ENCODE peak calls at places on chromosomes 16 and 17, in six cellular contexts. Q is neuronal stem cell, D is mesenchymal stem cell, M is H1, U is IMR-90, L is H9. G is an unnamed sample.

GRCh38 chr16:53502331-53503269 is at the start of gene AKTIP:
- DNase-seq in Q (peak; percentile 24), D (peak; percentile 53), M (peak; percentile 57), U (peak; percentile 52), L (peak; percentile 54), G (peak; percentile 62)

GRCh38 chr17:17360087-17360730 is 57.0 kb downstream of the NT5M start:
- DNase-seq in Q (no peak), D (no peak), M (no peak), U (no peak), L (no peak), G (no peak)

GRCh38 chr17:82663381-82664275 is 15.4 kb upstream of the WDR45B start:
- DNase-seq in Q (no peak), D (no peak), M (no peak), U (no peak), L (no peak), G (no peak)

GRCh38 chr17:6713918-6714271 is 726 bp upstream of the SLC13A5 start:
- DNase-seq in Q (peak; percentile 27), D (no peak), M (no peak), U (no peak), L (peak; percentile 65), G (peak; percentile 16)

GRCh38 chr16:48164907-48165715 is 9.3 kb upstream of the ABCC12 start:
- DNase-seq in Q (peak; percentile 77), D (peak; percentile 77), M (peak; percentile 89), U (peak; percentile 65), L (peak; percentile 87), G (peak; percentile 86)

GRCh38 chr16:64133396-64133795 is 988.5 kb downstream of the CDH11 start:
- DNase-seq in Q (no peak), D (no peak), M (no peak), U (no peak), L (no peak), G (no peak)

GRCh38 chr16:31875112-31875803 is 1.7 kb downstream of the ZNF267 start:
- DNase-seq in Q (no peak), D (peak; percentile 81), M (no peak), U (peak; percentile 19), L (no peak), G (peak; percentile 15)

GRCh38 chr17:56358651-56359050 is 205.4 kb downstream of the ANKFN1 start:
- DNase-seq in Q (no peak), D (no peak), M (no peak), U (peak; percentile 32), L (no peak), G (no peak)

GRCh38 chr17:17860761-17861107 is 23.9 kb upstream of the SREBF1 start:
- DNase-seq in Q (no peak), D (no peak), M (no peak), U (no peak), L (no peak), G (no peak)

GRCh38 chr17:66906321-66907278 is 57.9 kb upstream of the CACNG4 start:
- DNase-seq in Q (peak; percentile 48), D (peak; percentile 69), M (peak; percentile 85), U (peak; percentile 76), L (peak; percentile 85), G (peak; percentile 80)

GRCh38 chr17:68581863-68582645 is 19.1 kb downstream of the FAM20A start:
- DNase-seq in Q (no peak), D (no peak), M (no peak), U (no peak), L (no peak), G (no peak)

GRCh38 chr17:28744104-28744801 is 442 bp downstream of the TRAF4 start:
- DNase-seq in Q (peak; percentile 83), D (peak; percentile 63), M (peak; percentile 91), U (peak; percentile 41), L (peak; percentile 87), G (peak; percentile 91)

GRCh38 chr17:31488982-31489294 is 97.5 kb downstream of the RAB11FIP4 start:
- DNase-seq in Q (no peak), D (no peak), M (no peak), U (no peak), L (no peak), G (peak; percentile 44)

GRCh38 chr17:31487648-31488263 is 96.3 kb downstream of the RAB11FIP4 start:
- DNase-seq in Q (peak; percentile 79), D (peak; percentile 23), M (peak; percentile 86), U (peak; percentile 16), L (peak; percentile 99), G (peak; percentile 96)

GRCh38 chr17:31489295-31490018 is 98.0 kb downstream of the RAB11FIP4 start:
- DNase-seq in Q (no peak), D (no peak), M (peak; percentile 82), U (no peak), L (peak; percentile 96), G (peak; percentile 93)

GRCh38 chr17:31487063-31487647 is 95.7 kb downstream of the RAB11FIP4 start:
- DNase-seq in Q (no peak), D (no peak), M (no peak), U (no peak), L (no peak), G (no peak)

GRCh38 chr17:31488264-31488981 is 96.9 kb downstream of the RAB11FIP4 start:
- DNase-seq in Q (no peak), D (no peak), M (no peak), U (no peak), L (peak; percentile 61), G (peak; percentile 51)
- H2BK5ac ChIP-seq in Q (no peak overlapping the region), D (no peak overlapping the region), M (no peak overlapping the region), U (no peak overlapping the region), L (no peak overlapping the region), G (no peak overlapping the region)

DNA sequence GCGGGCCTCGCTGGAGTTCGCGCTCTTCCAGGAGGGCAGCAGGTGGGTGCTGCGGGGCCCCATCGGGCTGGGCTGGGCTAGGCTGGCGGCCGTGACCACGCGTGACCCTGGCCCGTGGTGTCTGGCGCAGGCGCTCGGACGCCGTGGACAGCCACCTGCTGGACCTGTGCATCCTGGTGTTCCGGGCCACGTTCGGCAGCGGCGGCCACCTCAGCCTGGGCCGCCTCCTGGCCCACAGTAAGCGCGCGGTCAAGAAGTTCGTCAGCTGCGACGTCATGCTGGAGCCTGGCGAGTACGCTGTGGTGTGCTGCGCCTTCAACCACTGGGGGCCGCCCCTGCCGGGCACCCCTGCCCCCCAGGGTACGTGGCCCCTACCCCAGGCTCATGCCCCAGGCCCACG is 8.0 kb upstream of the PRR35 start:
- DNase-seq in Q (no peak), D (no peak), M (no peak), U (no peak), L (no peak), G (no peak)
- H3K18ac ChIP-seq in Q (no peak overlapping the region), D (no peak overlapping the region), M (no peak overlapping the region), U (no peak overlapping the region), L (no peak overlapping the region), G (no peak overlapping the region)

GRCh38 chr17:41126412-41126811 is 2.4 kb upstream of the KRTAP4-12 start:
- DNase-seq in Q (no peak), D (no peak), M (no peak), U (no peak), L (no peak), G (no peak)
- H2BK15ac ChIP-seq in Q (no peak overlapping the region), D (no peak overlapping the region), M (no peak overlapping the region), U (no peak overlapping the region), L (no peak overlapping the region), G (no peak overlapping the region)

GRCh38 chr17:12730931-12731521 is 58.3 kb upstream of the ARHGAP44 start:
- DNase-seq in Q (no peak), D (peak; percentile 80), M (peak; percentile 63), U (peak; percentile 78), L (peak; percentile 89), G (peak; percentile 99)
- H2BK5ac ChIP-seq in Q (no peak overlapping the region), D (no peak overlapping the region), M (no peak overlapping the region), U (peak overlapping the region; percentile 14), L (no peak overlapping the region), G (peak overlapping the region; percentile 6)

DNA sequence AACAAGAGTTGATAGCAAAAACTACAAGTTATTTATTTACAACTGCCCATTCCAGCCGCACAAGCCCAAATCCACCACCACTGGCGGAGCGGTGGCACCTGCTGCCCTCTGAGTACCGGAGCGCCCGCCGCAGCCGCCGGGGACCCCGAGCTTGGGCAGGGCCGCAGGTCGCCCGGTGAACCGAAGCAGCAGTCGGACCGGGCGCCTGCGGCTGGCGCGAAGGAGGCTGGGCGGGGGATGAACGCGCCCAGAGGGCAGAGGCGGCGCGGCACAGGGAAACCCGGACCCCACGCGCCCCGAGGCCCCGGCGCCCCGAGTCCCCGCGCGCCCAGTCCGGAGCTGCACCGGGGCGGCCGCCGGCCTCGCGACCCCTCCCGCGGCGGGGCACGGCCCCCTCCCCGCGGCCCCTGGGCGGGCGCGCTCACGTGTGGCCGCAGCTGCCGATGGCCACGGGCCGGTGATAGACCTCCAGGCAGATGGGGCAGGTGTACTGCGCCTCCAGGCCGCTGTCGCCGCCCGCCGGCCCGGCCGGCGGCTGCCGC is 391 bp downstream of the RNF166 start:
- DNase-seq in Q (no peak), D (no peak), M (no peak), U (no peak), L (no peak), G (no peak)
- H3K18ac ChIP-seq in Q (peak overlapping the region; percentile 85), D (peak overlapping the region; percentile 74), M (no peak overlapping the region), U (no peak overlapping the region), L (no peak overlapping the region), G (peak overlapping the region; percentile 81)

DNA sequence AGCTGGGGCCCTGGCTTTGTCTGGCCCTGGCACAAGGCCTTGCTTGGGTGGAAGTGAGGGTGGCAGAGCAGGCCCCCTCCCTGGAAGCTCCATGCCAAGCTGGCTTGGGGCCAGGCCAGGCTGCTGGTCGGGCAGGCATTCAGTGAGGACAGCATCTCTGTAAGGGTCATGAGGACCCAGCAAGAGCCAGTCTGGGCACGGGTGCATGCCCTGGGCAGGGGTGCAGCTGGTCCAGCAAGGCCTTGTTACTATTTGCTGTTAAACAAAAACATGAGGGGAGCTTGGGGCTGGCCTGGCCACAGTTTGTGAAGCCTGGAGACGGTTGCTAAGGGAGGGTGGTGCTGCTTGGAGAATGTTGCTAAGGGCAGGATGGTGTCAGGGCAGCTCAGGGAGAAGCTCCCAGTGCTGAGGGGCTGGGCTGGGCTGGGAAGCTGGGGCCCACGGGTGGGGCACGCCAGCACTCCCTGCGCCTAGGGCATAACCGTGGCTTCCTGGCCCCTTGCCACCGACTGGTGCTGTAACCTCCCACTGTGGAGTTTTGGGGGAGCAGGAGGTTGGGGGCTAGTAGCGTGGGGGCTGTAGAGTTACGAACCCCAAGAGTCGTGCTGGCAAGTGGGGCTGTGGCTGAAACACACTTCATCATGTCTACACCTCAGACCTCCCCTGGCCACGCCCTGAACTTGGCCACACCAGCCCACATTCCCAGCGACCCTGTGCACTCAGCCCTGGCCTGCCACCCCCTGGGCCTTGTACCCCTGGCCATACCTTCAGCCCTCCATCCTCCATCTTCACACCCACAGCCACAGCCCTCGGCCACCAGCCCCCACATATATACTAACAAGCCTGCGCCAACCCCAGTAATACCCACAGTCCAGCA is 1.6 kb downstream of the TPPP3 start:
- DNase-seq in Q (no peak), D (peak; percentile 18), M (no peak), U (no peak), L (no peak), G (peak; percentile 33)
- H2BK15ac ChIP-seq in Q (peak overlapping the region; percentile 99), D (no peak overlapping the region), M (peak overlapping the region; percentile 29), U (no peak overlapping the region), L (no peak overlapping the region), G (no peak overlapping the region)

DNA sequence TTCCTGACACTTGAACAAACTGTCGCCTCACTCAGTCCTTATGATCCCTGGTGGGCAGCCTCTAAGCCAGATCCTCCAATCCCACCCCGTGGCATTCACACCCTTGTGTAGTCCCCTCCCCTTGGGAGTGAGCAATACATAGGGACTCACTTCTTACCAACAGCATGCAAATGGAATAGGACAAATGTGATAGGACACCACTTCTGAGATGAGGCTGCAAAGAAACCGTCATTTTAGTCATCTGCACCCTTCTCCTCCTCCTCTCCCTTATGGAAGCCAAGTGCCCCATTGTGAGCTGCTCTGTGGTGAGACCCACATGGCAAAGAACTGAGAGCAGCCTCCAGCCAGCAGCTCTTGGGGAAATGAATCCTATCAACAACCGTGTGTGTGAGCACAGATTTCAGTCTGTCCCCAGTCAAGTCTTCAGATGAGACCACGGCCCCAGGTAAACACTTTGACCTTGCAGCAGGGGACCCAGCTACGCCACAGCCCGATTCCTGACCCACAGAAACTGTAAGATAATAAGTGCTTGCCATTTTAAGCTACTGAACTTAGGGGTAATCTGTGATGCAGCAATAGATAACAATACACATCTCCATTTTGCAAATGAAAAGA is 46.9 kb downstream of the ZFHX3 start:
- DNase-seq in Q (no peak), D (no peak), M (no peak), U (no peak), L (no peak), G (no peak)
- H2BK5ac ChIP-seq in Q (no peak overlapping the region), D (no peak overlapping the region), M (no peak overlapping the region), U (no peak overlapping the region), L (no peak overlapping the region), G (no peak overlapping the region)